ENCODE peak calls at places on chromosomes 7 and 10, in six cellular contexts. B is HCT116, G is fibroblast of lung, M is psoas muscle, W is ovary, O is Peyer's patch. D is an unnamed sample. For H3K36me3 and H3K4me1, the result is how much of the 10 kb centered on the place peaks cover.

GRCh38 chr7:105621617-105622016 is 40.3 kb upstream of the EFCAB10 start:
- DNase-seq in B (no peak), G (peak), M (peak), W (peak), O (no peak), D (no peak)

GRCh38 chr10:69479241-69479730 is 28.0 kb downstream of the TSPAN15 start:
- DNase-seq in B (no peak), G (no peak), M (peak), W (no peak), O (no peak), D (no peak)

GRCh38 chr10:132870426-132870825 is 71.9 kb downstream of the CFAP46 start:
- DNase-seq in B (no peak), G (no peak), M (peak), W (peak), O (peak), D (no peak)

GRCh38 chr7:111982804-111983203 is 223.4 kb downstream of the DOCK4 start:
- DNase-seq in B (no peak), G (peak), M (no peak), W (no peak), O (no peak), D (no peak)

GRCh38 chr10:99395750-99396445 is 34.5 kb downstream of the GOT1 start:
- DNase-seq in B (no peak), G (peak), M (no peak), W (no peak), O (no peak), D (no peak)

GRCh38 chr7:155509025-155509724 is 37.2 kb downstream of the CNPY1 start:
- DNase-seq in B (no peak), G (no peak), M (no peak), W (no peak), O (no peak), D (no peak)

GRCh38 chr10:102988404-102989314 is 70.6 kb downstream of the CNNM2 start:
- DNase-seq in B (no peak), G (peak), M (no peak), W (no peak), O (no peak), D (no peak)

GRCh38 chr7:128721376-128721775 is 17.8 kb upstream of the CALU start:
- DNase-seq in B (no peak), G (no peak), M (no peak), W (no peak), O (no peak), D (no peak)

GRCh38 chr10:103800789-103801540 is 54.4 kb downstream of the SH3PXD2A start:
- DNase-seq in B (no peak), G (no peak), M (peak), W (no peak), O (peak), D (no peak)

GRCh38 chr7:115232041-115232440 is 310.1 kb downstream of the MDFIC start:
- DNase-seq in B (no peak), G (peak), M (no peak), W (no peak), O (no peak), D (no peak)

GRCh38 chr7:90210475-90210874 is 1.1 kb upstream of the STEAP2 start:
- DNase-seq in B (no peak), G (no peak), M (no peak), W (no peak), O (no peak), D (no peak)

GRCh38 chr10:49309691-49310371 is 10.9 kb downstream of the C10orf71 start:
- DNase-seq in B (no peak), G (no peak), M (no peak), W (no peak), O (peak), D (no peak)

GRCh38 chr10:43235070-43235900 is 31.6 kb downstream of the RASGEF1A start:
- DNase-seq in B (no peak), G (no peak), M (peak), W (no peak), O (peak), D (no peak)

GRCh38 chr7:102272075-102272916 is 14.4 kb upstream of the SH2B2 start:
- DNase-seq in B (peak), G (peak), M (peak), W (peak), O (peak), D (peak)

GRCh38 chr10:130362308-130362761 is 226.1 kb downstream of the GLRX3 start:
- DNase-seq in B (no peak), G (no peak), M (no peak), W (no peak), O (no peak), D (no peak)

GRCh38 chr7:17530741-17531417 is 232.4 kb downstream of the AHR start:
- DNase-seq in B (peak), G (peak), M (no peak), W (no peak), O (no peak), D (peak)

GRCh38 chr7:105402221-105403095 is 13.7 kb upstream of the SRPK2 start:
- DNase-seq in B (no peak), G (peak), M (no peak), W (no peak), O (no peak), D (no peak)

GRCh38 chr7:400901-401485 is 111.0 kb downstream of the FOXL3 start:
- DNase-seq in B (no peak), G (no peak), M (peak), W (peak), O (no peak), D (no peak)

GRCh38 chr10:71597821-71598498 is 121.6 kb downstream of the C10orf105 start:
- DNase-seq in B (no peak), G (no peak), M (peak), W (peak), O (peak), D (no peak)

GRCh38 chr10:4982764-4983226 is 19.6 kb downstream of the AKR1C1 start:
- DNase-seq in B (no peak), G (peak), M (no peak), W (no peak), O (no peak), D (no peak)

GRCh38 chr7:2860627-2861133 is 16.6 kb upstream of the GNA12 start:
- DNase-seq in B (no peak), G (peak), M (peak), W (no peak), O (no peak), D (no peak)

GRCh38 chr7:139721844-139722243 is 56.0 kb downstream of the HIPK2 start:
- DNase-seq in B (no peak), G (no peak), M (no peak), W (no peak), O (no peak), D (no peak)

GRCh38 chr10:91349381-91349780 is 60.8 kb upstream of the HECTD2 start:
- DNase-seq in B (no peak), G (peak), M (peak), W (no peak), O (no peak), D (no peak)

GRCh38 chr7:33107136-33108066 is 1.8 kb downstream of the RP9 start:
- DNase-seq in B (no peak), G (peak), M (peak), W (no peak), O (peak), D (peak)

GRCh38 chr7:135333196-135333595 is 99.6 kb downstream of the STRA8 start:
- DNase-seq in B (no peak), G (peak), M (no peak), W (no peak), O (no peak), D (no peak)

GRCh38 chr10:75400769-75401568 is 595 bp downstream of the ZNF503 start:
- DNase-seq in B (no peak), G (peak), M (peak), W (peak), O (peak), D (no peak)

GRCh38 chr7:153061913-153062528 is 302.5 kb downstream of the ACTR3B start:
- DNase-seq in B (no peak), G (no peak), M (no peak), W (peak), O (no peak), D (no peak)

GRCh38 chr10:84511106-84511505 is 182.7 kb downstream of the CCSER2 start:
- DNase-seq in B (no peak), G (peak), M (no peak), W (no peak), O (no peak), D (no peak)

GRCh38 chr7:68846926-68847325 is 751.3 kb upstream of the AUTS2 start:
- DNase-seq in B (no peak), G (no peak), M (no peak), W (no peak), O (no peak), D (no peak)

GRCh38 chr10:6203331-6204062 is 765 bp downstream of the PFKFB3 start:
- DNase-seq in B (no peak), G (peak), M (peak), W (peak), O (peak), D (peak)

GRCh38 chr10:33133557-33133956 is 175.5 kb upstream of the ITGB1 start:
- DNase-seq in B (no peak), G (peak), M (no peak), W (no peak), O (no peak), D (no peak)

GRCh38 chr7:35468606-35469005 is 214.7 kb upstream of the TBX20 start:
- DNase-seq in B (no peak), G (no peak), M (no peak), W (no peak), O (no peak), D (no peak)

GRCh38 chr10:60916025-60916424 is 28.0 kb downstream of the RHOBTB1 start:
- DNase-seq in B (no peak), G (no peak), M (no peak), W (no peak), O (no peak), D (no peak)

GRCh38 chr7:6430974-6431373 is 16.8 kb downstream of the DAGLB start:
- DNase-seq in B (no peak), G (no peak), M (no peak), W (no peak), O (no peak), D (no peak)
- H3K36me3 ChIP-seq in B (half or more), G (under half), M (under half), W (under half), O (under half), D (under half)

GRCh38 chr7:28068811-28069216 is 111.8 kb downstream of the JAZF1 start:
- DNase-seq in B (no peak), G (no peak), M (no peak), W (no peak), O (no peak), D (no peak)
- H3K4me1 ChIP-seq in B (under half), G (under half), M (under half), W (under half), O (under half), D (under half)

GRCh38 chr7:50068026-50068425 is 25.0 kb downstream of the ZPBP start:
- DNase-seq in B (peak), G (peak), M (no peak), W (no peak), O (peak), D (peak)
- H3K4me3 ChIP-seq in B (no peak), G (no peak), M (peak), W (no peak), O (no peak), D (peak)

GRCh38 chr10:78742406-78742729 is 326.4 kb upstream of the ZMIZ1 start:
- DNase-seq in B (no peak), G (no peak), M (no peak), W (no peak), O (no peak), D (no peak)

GRCh38 chr10:78741541-78741940 is 327.2 kb upstream of the ZMIZ1 start:
- DNase-seq in B (no peak), G (peak), M (no peak), W (no peak), O (no peak), D (no peak)

GRCh38 chr10:78739411-78740053 is 329.2 kb upstream of the ZMIZ1 start:
- DNase-seq in B (no peak), G (no peak), M (no peak), W (no peak), O (no peak), D (no peak)

GRCh38 chr10:78742730-78743615 is 325.8 kb upstream of the ZMIZ1 start:
- DNase-seq in B (no peak), G (no peak), M (peak), W (no peak), O (no peak), D (peak)

GRCh38 chr10:78740976-78741375 is 327.8 kb upstream of the ZMIZ1 start:
- DNase-seq in B (no peak), G (no peak), M (no peak), W (peak), O (no peak), D (no peak)
- H3K36me3 ChIP-seq in B (under half), G (under half), M (under half), W (under half), O (under half), D (under half)

DNA sequence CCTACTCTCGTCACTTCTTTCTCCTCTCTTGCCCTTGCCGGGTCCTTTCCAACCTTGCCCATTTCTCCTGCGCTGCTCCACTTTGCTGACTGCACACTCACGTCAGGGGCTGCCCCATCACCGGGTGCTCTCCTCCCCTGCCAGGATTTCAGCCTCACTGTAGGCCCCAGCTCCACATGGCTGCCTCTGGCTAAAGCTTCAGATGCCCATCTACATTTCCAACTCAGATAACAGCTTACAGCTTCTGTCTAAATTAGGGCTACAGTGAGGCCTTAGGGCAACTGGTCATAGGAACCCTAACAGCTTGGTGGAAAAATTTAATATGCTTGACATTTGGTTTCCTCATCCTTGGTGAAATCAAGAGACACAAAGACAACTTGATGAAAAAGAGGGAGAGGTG is 25.9 kb downstream of the C10orf120 start:
- DNase-seq in B (no peak), G (no peak), M (no peak), W (no peak), O (no peak), D (no peak)
- H3K4me1 ChIP-seq in B (under half), G (under half), M (under half), W (under half), O (under half), D (under half)

DNA sequence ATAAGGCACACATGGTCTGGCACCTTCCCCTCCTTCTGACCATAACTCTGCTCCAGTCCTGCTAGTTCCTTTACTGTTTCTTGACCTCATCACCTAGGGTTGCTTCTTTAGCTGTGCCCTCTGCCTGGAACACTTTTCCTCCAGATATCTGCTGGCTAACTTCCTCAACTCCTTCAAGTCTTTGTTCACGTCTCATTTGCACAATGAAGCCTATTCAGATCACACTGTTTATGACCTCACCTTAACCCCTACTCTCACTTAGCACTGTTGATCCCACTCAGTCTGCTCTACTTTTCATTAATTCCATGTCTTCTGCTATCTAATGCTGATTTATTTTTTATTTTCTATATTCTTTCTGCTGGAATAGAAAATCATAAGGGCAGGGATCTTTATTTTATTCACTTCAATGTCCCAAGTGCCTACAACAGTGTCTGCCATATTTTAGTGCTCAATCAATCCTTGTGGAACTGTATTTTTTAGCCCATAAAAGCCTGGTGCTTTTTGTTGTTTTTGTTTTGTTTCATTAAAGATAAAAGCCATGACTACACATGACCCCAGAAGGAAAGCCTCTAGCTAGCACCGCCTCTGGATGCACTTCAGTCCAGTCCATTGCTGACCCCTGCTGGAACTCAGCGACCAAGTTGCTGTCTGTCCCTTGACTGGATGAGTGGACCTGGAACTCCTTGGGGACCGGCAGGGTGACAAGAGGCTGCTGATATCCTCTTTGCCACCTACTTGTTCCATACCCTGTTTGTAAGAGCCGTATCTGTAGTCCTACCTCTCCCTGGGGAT is 12.3 kb downstream of the KLF14 start:
- DNase-seq in B (peak), G (peak), M (peak), W (peak), O (peak), D (no peak)
- H3K4me3 ChIP-seq in B (no peak), G (no peak), M (no peak), W (no peak), O (no peak), D (no peak)

GRCh38 chr7:5383314-5384098 is 40.1 kb downstream of the TNRC18 start:
- DNase-seq in B (no peak), G (no peak), M (no peak), W (no peak), O (no peak), D (no peak)
- H3K36me3 ChIP-seq in B (under half), G (under half), M (under half), W (under half), O (under half), D (under half)

GRCh38 chr10:510415-510881 is 179.0 kb downstream of the DIP2C start:
- DNase-seq in B (no peak), G (no peak), M (no peak), W (peak), O (no peak), D (no peak)
- H3K4me1 ChIP-seq in B (under half), G (under half), M (under half), W (under half), O (under half), D (under half)

DNA sequence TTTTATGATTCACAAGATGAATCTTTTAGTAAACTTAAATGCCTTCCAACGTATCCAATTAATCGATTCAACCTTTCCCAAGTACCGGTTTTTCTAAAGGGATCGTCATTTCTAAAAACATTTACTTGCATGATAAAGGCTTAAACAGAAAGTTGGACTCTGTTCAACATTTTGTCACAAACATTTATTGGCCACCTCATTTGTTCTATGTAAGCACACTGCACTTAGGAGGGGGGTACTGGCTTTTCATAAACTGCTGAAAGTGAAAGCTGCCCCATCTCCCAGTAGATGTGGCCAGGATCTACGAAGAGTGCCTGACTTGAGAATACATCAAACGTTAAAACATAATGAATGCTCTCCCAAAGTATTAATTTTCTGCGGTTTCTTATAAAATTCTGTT is 37.3 kb upstream of the LAMB4 start:
- DNase-seq in B (no peak), G (peak), M (no peak), W (no peak), O (no peak), D (no peak)
- H3K4me3 ChIP-seq in B (no peak), G (peak), M (no peak), W (no peak), O (no peak), D (no peak)

D was measured in naive thymus-derived CD4-positive, alpha-beta T cell.